ENCODE peak calls at places on chromosomes 3 and 15, in nine cellular contexts. W is left ventricle myocardium inferior, M is neural crest cell, Q is right lobe of liver, F is GM12864, I is brain microvascular endothelial cell, S is body of pancreas, C is nephron progenitor cell, D is fibroblast of pulmonary artery. L is an unnamed sample.

GRCh38 chr3:119236756-119237155 is 3.9 kb downstream of the B4GALT4 start:
- DNase-seq in S (no peak), I (no peak), C (no peak), W (no peak), Q (peak; percentile 60), F (no peak), M (no peak), D (no peak), L (no peak)

GRCh38 chr15:73570355-73571032 is 62.7 kb downstream of the NPTN start:
- DNase-seq in Q (no peak), I (no peak), D (no peak), C (no peak), F (no peak), W (no peak), S (no peak), M (no peak), L (no peak)

GRCh38 chr15:29711531-29711930 is 110.7 kb downstream of the TJP1 start:
- DNase-seq in C (no peak), S (no peak), M (no peak), I (no peak), D (no peak), W (no peak), F (no peak), Q (no peak), L (no peak)

GRCh38 chr3:16439163-16439847 is 74.2 kb downstream of the RFTN1 start:
- DNase-seq in M (no peak), W (no peak), Q (no peak), I (no peak), F (no peak), C (no peak), S (no peak), D (peak; percentile 71), L (no peak)

GRCh38 chr15:71784719-71785118 is 25.6 kb upstream of the NR2E3 start:
- DNase-seq in Q (no peak), I (no peak), C (no peak), D (no peak), S (no peak), M (no peak), W (no peak), F (no peak), L (peak; percentile 44)

GRCh38 chr3:122789585-122790273 is 3.9 kb downstream of the HSPBAP1 start:
- DNase-seq in M (no peak), Q (no peak), I (no peak), F (no peak), D (no peak), W (no peak), S (no peak), C (no peak), L (no peak)

GRCh38 chr3:122986790-122987189 is 40.8 kb downstream of the SEMA5B start:
- DNase-seq in S (no peak), F (no peak), W (no peak), M (peak; percentile 67), Q (no peak), C (no peak), I (no peak), D (no peak), L (no peak)

GRCh38 chr3:13494463-13495350 is 14.6 kb downstream of the HDAC11 start:
- DNase-seq in I (peak; percentile 15), C (peak; percentile 51), F (no peak), Q (peak; percentile 46), M (peak; percentile 34), S (no peak), W (peak; percentile 18), D (peak; percentile 39), L (peak; percentile 33)

GRCh38 chr3:46184469-46184868 is 23.6 kb downstream of the CCR1 start:
- DNase-seq in S (no peak), D (peak; percentile 18), C (no peak), W (no peak), Q (no peak), F (no peak), M (no peak), I (peak; percentile 64), L (no peak)

GRCh38 chr3:84946240-84946639 is 12.5 kb upstream of the CADM2 start:
- DNase-seq in D (no peak), W (no peak), C (no peak), M (no peak), I (no peak), F (no peak), Q (no peak), S (no peak), L (no peak)

GRCh38 chr15:43410572-43411214 is 39.8 kb downstream of the TUBGCP4 start:
- DNase-seq in I (peak; percentile 32), C (no peak), F (no peak), M (no peak), Q (no peak), S (no peak), W (no peak), D (peak; percentile 70), L (no peak)

GRCh38 chr3:23115171-23115877 is 87.8 kb upstream of the UBE2E2 start:
- DNase-seq in I (no peak), Q (no peak), S (no peak), W (no peak), M (no peak), C (no peak), D (no peak), F (no peak), L (no peak)

GRCh38 chr3:152203677-152204076 is 65.1 kb upstream of the MBNL1 start:
- DNase-seq in W (no peak), I (no peak), C (no peak), Q (no peak), F (no peak), D (peak; percentile 20), S (no peak), M (no peak), L (no peak)

GRCh38 chr15:68552344-68552743 is 26.4 kb upstream of the CORO2B start:
- DNase-seq in D (no peak), I (peak; percentile 41), Q (no peak), M (no peak), S (no peak), F (no peak), C (no peak), W (no peak), L (no peak)

GRCh38 chr3:174355505-174355904 is 503.6 kb upstream of the NAALADL2 start:
- DNase-seq in W (no peak), I (peak; percentile 11), C (no peak), F (no peak), S (no peak), Q (no peak), M (no peak), D (peak; percentile 40), L (peak; percentile 23)

GRCh38 chr3:127368186-127369032 is 80.6 kb upstream of the PRR20G start:
- DNase-seq in M (no peak), S (no peak), W (no peak), C (no peak), I (no peak), F (no peak), D (no peak), Q (no peak), L (no peak)

GRCh38 chr3:28267984-28268849 is 26.8 kb downstream of the CMC1 start:
- DNase-seq in Q (no peak), S (peak; percentile 21), D (no peak), W (no peak), C (no peak), M (no peak), I (no peak), F (no peak), L (no peak)
- TF ChIP-seq CTCF in Q (peak; percentile 27), S (peak; percentile 32), D (no peak), W (no peak), C (no peak), M (no peak), I (no peak), F (no peak), L (no peak)

GRCh38 chr15:88759872-88760271 is 43.4 kb upstream of the ACAN start:
- DNase-seq in W (no peak), S (no peak), F (no peak), M (no peak), Q (no peak), C (no peak), D (no peak), I (no peak), L (no peak)
- TF ChIP-seq CTCF in W (no peak), S (no peak), F (no peak), M (no peak), Q (no peak), C (no peak), D (no peak), I (no peak), L (no peak)

GRCh38 chr15:80615783-80616391 is 79.2 kb upstream of the ABHD17C start:
- DNase-seq in F (no peak), S (peak; percentile 48), Q (peak; percentile 72), C (no peak), D (peak; percentile 98), I (no peak), M (no peak), W (peak; percentile 68), L (peak; percentile 68)

GRCh38 chr15:80618666-80619481 is 76.2 kb upstream of the ABHD17C start:
- DNase-seq in W (no peak), Q (no peak), M (no peak), D (no peak), C (no peak), S (no peak), F (no peak), I (no peak), L (no peak)

GRCh38 chr15:80620931-80621330 is 74.2 kb upstream of the ABHD17C start:
- DNase-seq in M (no peak), W (no peak), D (peak; percentile 44), F (no peak), S (no peak), I (no peak), C (no peak), Q (no peak), L (no peak)

GRCh38 chr15:80620141-80620540 is 75.0 kb upstream of the ABHD17C start:
- DNase-seq in C (no peak), M (no peak), F (no peak), S (no peak), I (no peak), Q (no peak), W (no peak), D (no peak), L (no peak)

DNA sequence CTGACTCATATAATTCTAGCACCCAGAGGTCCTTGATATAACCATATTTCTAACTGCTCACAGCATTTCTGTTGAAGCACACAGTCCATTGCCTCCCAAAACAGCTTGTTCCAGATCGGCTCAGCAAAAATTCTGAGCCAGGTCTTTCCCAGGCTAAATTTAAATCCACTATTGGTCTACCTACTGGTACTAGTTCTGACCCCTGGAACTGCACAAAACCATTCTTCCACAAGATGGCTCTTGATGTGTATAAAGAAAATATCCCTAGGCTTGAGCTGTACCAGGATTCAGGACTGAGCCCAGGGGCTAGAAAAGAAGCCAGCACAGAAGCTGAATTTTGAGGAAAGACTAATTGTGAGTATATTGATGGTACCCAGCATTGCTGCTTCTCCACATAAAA is 75.4 kb upstream of the ABHD17C start:
- DNase-seq in M (no peak), D (peak; percentile 56), F (no peak), W (no peak), C (no peak), S (no peak), Q (no peak), I (no peak), L (no peak)
- TF ChIP-seq CTCF in M (peak; percentile 34), D (peak; percentile 42), F (no peak), W (peak; percentile 53), C (no peak), S (no peak), Q (no peak), I (peak; percentile 39), L (no peak)

DNA sequence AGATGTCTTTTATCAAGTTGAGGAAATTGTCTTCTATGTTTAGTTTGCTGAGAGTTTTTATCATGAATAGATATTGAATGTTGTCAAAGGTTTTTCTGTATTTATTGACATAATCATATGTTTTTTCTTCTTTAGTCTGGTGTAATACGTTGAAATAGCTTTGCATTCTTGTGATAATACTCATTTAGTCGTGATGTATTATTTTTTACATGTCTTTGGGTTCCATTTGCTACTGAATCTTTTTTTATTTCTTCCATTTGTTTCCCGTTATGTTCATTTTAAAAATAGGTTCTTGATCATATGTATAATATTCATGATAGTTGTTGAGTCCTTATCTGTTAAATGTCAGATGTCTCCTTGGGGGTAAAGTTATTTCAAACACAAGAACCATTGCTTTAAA is 8.1 kb downstream of the AKAP13 start:
- DNase-seq in I (no peak), S (no peak), Q (no peak), F (no peak), D (no peak), C (no peak), M (no peak), W (no peak), L (no peak)
- TF ChIP-seq CTCF in I (no peak), S (no peak), Q (no peak), F (no peak), D (no peak), C (no peak), M (no peak), W (no peak), L (no peak)